ENCODE peak calls at places on chromosomes 4 and X, in five cellular contexts. X is A549, T is tibial nerve, H is uterus, O is nephron progenitor cell. C is an unnamed sample.

GRCh38 chr4:185019451-185020292 is 1.4 kb downstream of the HELT start:
- DNase-seq in X (no peak), T (no peak), H (no peak), O (peak), C (no peak)

GRCh38 chr4:125849869-125850268 is 535.1 kb downstream of the FAT4 start:
- DNase-seq in X (no peak), T (no peak), H (no peak), O (no peak), C (no peak)

GRCh38 chrX:78754917-78755316 is 7.4 kb downstream of the LPAR4 start:
- DNase-seq in X (no peak), T (no peak), H (no peak), O (no peak), C (no peak)

GRCh38 chr4:18291313-18291712 is 269.8 kb upstream of the LCORL start:
- DNase-seq in X (no peak), T (no peak), H (no peak), O (no peak), C (no peak)

GRCh38 chrX:40539214-40540142 is 41.3 kb upstream of the ATP6AP2 start:
- DNase-seq in X (no peak), T (no peak), H (peak), O (peak), C (peak)

GRCh38 chrX:136228808-136229207 is 22.4 kb downstream of the MAP7D3 start:
- DNase-seq in X (no peak), T (no peak), H (no peak), O (no peak), C (no peak)

GRCh38 chr4:170014359-170015008 is 11.7 kb downstream of the MFAP3L start:
- DNase-seq in X (no peak), T (no peak), H (peak), O (no peak), C (no peak)

GRCh38 chr4:7434766-7435150 is at the start of gene PSAPL1:
- DNase-seq in X (peak), T (no peak), H (no peak), O (peak), C (no peak)

GRCh38 chr4:24322986-24323385 is 261.4 kb downstream of the DHX15 start:
- DNase-seq in X (no peak), T (no peak), H (no peak), O (no peak), C (no peak)

GRCh38 chr4:159248383-159249178 is 145.7 kb downstream of the RAPGEF2 start:
- DNase-seq in X (no peak), T (no peak), H (no peak), O (no peak), C (no peak)

GRCh38 chr4:123506311-123506685 is 109.7 kb downstream of the SPRY1 start:
- DNase-seq in X (no peak), T (no peak), H (no peak), O (peak), C (no peak)

GRCh38 chrX:38970845-38971244 is 169.6 kb downstream of the MID1IP1 start:
- DNase-seq in X (no peak), T (no peak), H (no peak), O (no peak), C (no peak)

GRCh38 chrX:11558972-11559371 is 106.7 kb downstream of the ARHGAP6 start:
- DNase-seq in X (peak), T (no peak), H (no peak), O (peak), C (no peak)

GRCh38 chr4:126734465-126734864 is 898.3 kb upstream of the INTU start:
- DNase-seq in X (no peak), T (no peak), H (no peak), O (no peak), C (no peak)

GRCh38 chr4:10929818-10930217 is 245.2 kb upstream of the CLNK start:
- DNase-seq in X (no peak), T (no peak), H (no peak), O (no peak), C (no peak)

GRCh38 chrX:8586953-8587352 is 122.3 kb downstream of the VCX3B start:
- DNase-seq in X (no peak), T (no peak), H (no peak), O (no peak), C (no peak)

GRCh38 chr4:108355523-108356208 is 186.9 kb upstream of the LEF1 start:
- DNase-seq in X (no peak), T (no peak), H (no peak), O (no peak), C (no peak)

GRCh38 chrX:18886005-18886343 is 97.9 kb downstream of the PHKA2 start:
- DNase-seq in X (no peak), T (no peak), H (no peak), O (no peak), C (no peak)

GRCh38 chrX:148204195-148204594 is 223.1 kb downstream of the FMR1NB start:
- DNase-seq in X (no peak), T (no peak), H (no peak), O (no peak), C (no peak)

GRCh38 chrX:135396109-135396508 is 25.6 kb upstream of the SMIM10L2A start:
- DNase-seq in X (no peak), T (no peak), H (peak), O (no peak), C (no peak)

GRCh38 chr4:3235030-3235345 is 14.0 kb upstream of the MSANTD1 start:
- DNase-seq in X (no peak), T (no peak), H (no peak), O (no peak), C (no peak)

GRCh38 chr4:124083706-124084105 is 628.8 kb downstream of the ANKRD50 start:
- DNase-seq in X (no peak), T (no peak), H (no peak), O (no peak), C (no peak)

GRCh38 chr4:183145773-183146172 is 46.7 kb downstream of the WWC2 start:
- DNase-seq in X (no peak), T (no peak), H (no peak), O (no peak), C (no peak)

GRCh38 chr4:94408549-94409374 is 43.0 kb upstream of the PDLIM5 start:
- DNase-seq in X (no peak), T (no peak), H (no peak), O (no peak), C (peak)

GRCh38 chr4:3406021-3406420 is 35.7 kb upstream of the HGFAC start:
- DNase-seq in X (no peak), T (no peak), H (no peak), O (no peak), C (no peak)

GRCh38 chr4:158850800-158851644 is 82.2 kb downstream of the FNIP2 start:
- DNase-seq in X (no peak), T (no peak), H (no peak), O (no peak), C (no peak)

GRCh38 chr4:85837334-85837733 is 362.4 kb downstream of the ARHGAP24 start:
- DNase-seq in X (no peak), T (no peak), H (no peak), O (no peak), C (no peak)

GRCh38 chrX:39484669-39485068 is 613.1 kb downstream of the BCOR start:
- DNase-seq in X (no peak), T (no peak), H (no peak), O (no peak), C (no peak)

GRCh38 chrX:74550295-74550802 is 64.1 kb downstream of the RLIM start:
- DNase-seq in X (peak), T (peak), H (peak), O (peak), C (peak)

GRCh38 chrX:130012683-130013082 is 30.2 kb downstream of the BCORL1 start:
- DNase-seq in X (no peak), T (no peak), H (no peak), O (no peak), C (no peak)

GRCh38 chrX:28552322-28552721 is 34.9 kb upstream of the IL1RAPL1 start:
- DNase-seq in X (no peak), T (no peak), H (no peak), O (no peak), C (no peak)

DNA sequence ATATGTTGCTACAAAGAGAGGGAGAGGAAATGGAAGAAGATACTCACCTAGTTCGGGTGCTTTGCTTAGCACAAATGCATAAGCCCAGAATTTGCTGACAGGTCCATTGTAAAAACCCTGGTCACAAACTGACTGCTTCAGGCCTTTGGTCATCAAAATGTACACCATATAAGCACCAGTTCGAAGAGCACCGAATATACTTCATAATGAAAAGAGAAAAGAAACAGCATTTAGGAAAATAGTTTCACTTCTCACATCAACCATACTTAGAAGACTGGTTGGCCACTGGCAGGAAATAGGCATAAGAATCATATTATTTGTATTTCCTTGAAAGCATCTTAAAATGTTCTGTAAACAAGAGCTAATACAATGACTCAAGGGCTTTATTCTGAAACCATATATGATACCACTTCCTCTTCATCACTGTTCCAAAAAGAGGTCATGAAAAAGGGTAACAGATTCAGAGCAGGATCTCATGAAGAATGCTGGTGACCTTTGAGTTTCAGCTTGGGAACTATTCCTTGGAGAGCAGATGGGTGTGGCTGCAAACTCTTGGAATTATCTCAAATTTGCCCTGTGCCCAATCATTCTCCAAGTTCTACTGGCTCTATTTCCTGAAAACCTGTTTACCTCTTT is 138.7 kb downstream of the ELOVL6 start:
- DNase-seq in X (no peak), T (no peak), H (no peak), O (no peak), C (no peak)
- TF ChIP-seq CTCF in X (no peak), T (no peak), H (no peak), O (no peak), C (no peak)

GRCh38 chr4:15963568-15963967 is 593 bp upstream of the FGFBP2 start:
- DNase-seq in X (no peak), T (no peak), H (no peak), O (no peak), C (no peak)

GRCh38 chr4:15965325-15965724 is 2.4 kb upstream of the FGFBP2 start:
- DNase-seq in X (no peak), T (no peak), H (no peak), O (no peak), C (no peak)

GRCh38 chr4:15964159-15964558 is 1.2 kb upstream of the FGFBP2 start:
- DNase-seq in X (no peak), T (no peak), H (no peak), O (no peak), C (no peak)

GRCh38 chr4:15961778-15962510 is 1.0 kb downstream of the FGFBP2 start:
- DNase-seq in X (no peak), T (no peak), H (no peak), O (no peak), C (peak)

GRCh38 chr4:15963001-15963451 is at the start of gene FGFBP2:
- DNase-seq in X (peak), T (peak), H (no peak), O (peak), C (no peak)
- TF ChIP-seq CTCF in X (peak), T (peak), H (no peak), O (peak), C (no peak)

DNA sequence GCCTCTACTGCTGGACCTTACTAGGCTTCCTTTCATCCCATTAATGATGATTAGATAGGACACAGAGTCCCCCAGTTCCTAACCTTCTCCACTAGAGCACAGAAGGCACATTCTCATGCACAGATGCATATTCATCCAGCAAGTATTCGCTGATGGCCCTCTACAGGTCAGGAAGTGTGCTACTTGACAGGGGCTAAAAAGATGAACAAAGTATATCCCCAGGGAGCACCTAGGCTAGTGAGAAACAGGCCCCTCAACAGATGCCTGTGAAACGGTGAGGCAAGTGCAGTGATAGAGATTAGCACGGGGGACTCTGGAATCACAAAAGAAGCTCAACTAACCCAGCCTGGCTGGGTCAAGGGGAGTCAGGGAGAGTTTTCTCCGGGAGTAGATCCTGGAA is 95.8 kb downstream of the MGST2 start:
- DNase-seq in X (peak), T (no peak), H (no peak), O (no peak), C (no peak)
- TF ChIP-seq CTCF in X (no peak), T (no peak), H (no peak), O (no peak), C (peak)

GRCh38 chrX:1589356-1590130 is 1.9 kb upstream of the AKAP17A start:
- DNase-seq in X (no peak), T (no peak), H (no peak), O (no peak), C (no peak)

GRCh38 chrX:1592128-1592862 is 891 bp downstream of the AKAP17A start:
- DNase-seq in X (no peak), T (no peak), H (no peak), O (peak), C (no peak)

GRCh38 chrX:1591863-1592127 is 391 bp downstream of the AKAP17A start:
- DNase-seq in X (no peak), T (no peak), H (no peak), O (no peak), C (no peak)

GRCh38 chrX:1592863-1593201 is 1.4 kb downstream of the AKAP17A start:
- DNase-seq in X (no peak), T (no peak), H (no peak), O (no peak), C (no peak)

GRCh38 chrX:1591102-1591862 is at the start of gene AKAP17A:
- DNase-seq in X (peak), T (peak), H (peak), O (peak), C (peak)
- TF ChIP-seq CTCF in X (no peak), T (peak), H (peak), O (no peak), C (no peak)

DNA sequence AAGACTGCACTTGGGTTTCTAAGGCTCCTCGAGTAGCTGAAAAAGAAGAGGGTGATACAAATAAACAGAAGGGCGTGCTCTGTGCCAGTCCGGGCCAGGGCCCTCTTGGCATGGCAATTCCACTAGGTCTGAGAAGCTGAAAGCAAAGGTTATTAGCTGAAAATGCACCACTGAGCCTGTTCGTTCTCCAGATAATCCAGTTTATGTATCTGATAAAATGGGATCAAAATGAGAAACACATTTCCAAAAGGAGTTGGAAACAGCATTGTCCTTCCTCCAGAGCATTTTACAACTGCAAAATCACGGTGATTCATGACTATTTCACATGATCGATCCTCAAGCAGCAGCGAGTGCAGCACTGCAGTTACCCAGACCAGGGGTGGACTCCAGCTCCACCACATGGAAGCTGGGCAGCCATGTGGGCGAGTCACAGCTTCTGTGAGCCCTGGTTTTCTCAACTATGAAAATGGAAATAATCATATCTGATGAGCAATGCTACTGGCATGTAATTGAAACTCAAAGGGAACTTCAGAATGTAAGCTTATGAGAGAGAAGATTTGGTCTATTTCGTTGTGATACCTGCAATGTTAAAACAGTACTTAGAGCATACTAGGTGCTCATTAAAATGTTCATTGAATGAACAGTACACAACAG is 78.7 kb upstream of the MSX1 start:
- DNase-seq in X (no peak), T (no peak), H (no peak), O (no peak), C (no peak)
- TF ChIP-seq CTCF in X (no peak), T (no peak), H (no peak), O (no peak), C (no peak)

DNA sequence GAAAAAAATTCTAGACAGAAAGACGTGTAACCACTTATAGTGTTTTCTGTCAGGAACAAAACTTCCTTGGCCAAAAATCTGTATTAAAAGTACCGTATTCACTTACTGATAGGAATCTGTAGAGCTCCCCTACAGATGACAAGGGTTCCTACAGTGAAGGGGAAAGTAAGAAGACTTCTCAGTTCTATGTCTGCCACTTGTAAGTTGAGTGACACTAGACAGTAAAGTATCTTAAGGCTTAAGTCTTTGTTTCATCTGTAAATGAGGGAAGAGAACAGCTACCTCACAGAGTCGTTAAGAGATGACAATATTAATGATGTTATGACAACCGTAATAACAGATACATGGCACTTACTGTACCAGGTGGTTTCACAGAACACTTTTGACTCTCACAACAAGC is 3.3 kb downstream of the COQ2 start:
- DNase-seq in X (no peak), T (no peak), H (no peak), O (no peak), C (no peak)
- TF ChIP-seq CTCF in X (no peak), T (no peak), H (no peak), O (no peak), C (no peak)

GRCh38 chrX:154046262-154046771 is 26.6 kb upstream of the IRAK1 start:
- DNase-seq in X (peak), T (peak), H (peak), O (no peak), C (peak)
- TF ChIP-seq CTCF in X (peak), T (peak), H (no peak), O (no peak), C (no peak)

DNA sequence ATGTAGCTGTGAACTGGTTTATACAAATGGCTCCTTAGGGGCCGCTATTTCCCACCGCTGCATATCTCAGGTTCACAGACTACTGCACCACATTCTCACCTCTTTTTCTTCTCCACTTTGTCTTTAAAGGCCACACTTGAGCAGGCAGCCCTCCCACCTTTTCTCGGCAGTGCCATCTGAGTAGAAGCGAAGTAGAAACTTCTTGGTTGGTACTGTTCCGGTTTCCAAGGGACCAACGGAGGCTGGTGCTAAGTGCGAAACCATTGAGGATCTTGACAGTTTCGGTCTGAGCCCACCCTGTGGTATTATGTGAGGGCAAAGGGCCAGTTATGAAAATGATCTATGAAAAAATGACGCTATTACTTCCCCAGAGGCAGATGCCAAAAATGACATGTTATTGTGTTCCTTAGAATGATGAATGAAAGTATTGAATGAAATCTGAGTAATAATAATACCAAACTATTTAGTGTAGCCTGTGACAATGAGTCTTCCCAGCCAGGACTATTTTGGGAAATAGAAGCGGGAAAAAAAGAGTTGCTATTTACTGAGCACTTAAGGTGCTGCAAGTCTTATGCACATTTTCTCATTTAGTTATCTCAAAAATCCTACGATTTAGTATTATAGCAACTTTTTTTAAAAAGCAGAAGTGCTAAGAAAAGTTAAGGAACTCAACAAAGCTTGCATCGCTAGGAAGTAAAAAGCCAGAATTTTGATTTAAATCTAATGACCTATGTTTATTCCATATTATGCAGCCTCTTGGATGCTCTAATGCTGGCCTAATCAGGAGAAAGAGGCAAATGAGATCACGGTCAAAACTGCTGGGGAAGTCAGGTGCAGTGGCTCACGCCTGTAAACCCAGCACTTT is 29.6 kb upstream of the CHRNA9 start:
- DNase-seq in X (no peak), T (no peak), H (no peak), O (no peak), C (no peak)
- TF ChIP-seq CTCF in X (no peak), T (no peak), H (no peak), O (no peak), C (no peak)